ENCODE peak calls at places on chromosomes 11 and 22, in ten cellular contexts. J is substantia nigra, N is A549, Q is AG04450, M is PC-3, E is RWPE1, F is transverse colon, P is pancreas, Z is OCI-LY7, X is adrenal gland. U is an unnamed sample.

GRCh38 chr11:2524446-2525165 is 79.8 kb downstream of the KCNQ1 start:
- DNase-seq in X (no peak), Z (no peak), F (peak; percentile 8), J (no peak), M (no peak), P (peak; percentile 9), Q (no peak), N (no peak), E (no peak), U (no peak)

GRCh38 chr11:27913650-27914049 is 194.3 kb downstream of the KIF18A start:
- DNase-seq in N (peak; percentile 8), Q (no peak), F (no peak), J (no peak), M (peak; percentile 23), E (no peak), P (no peak), Z (no peak), X (no peak), U (no peak)

GRCh38 chr11:12090761-12091261 is 19.6 kb upstream of the MICAL2 start:
- DNase-seq in F (peak; percentile 89), X (no peak), Q (no peak), J (no peak), N (peak; percentile 46), Z (no peak), M (peak; percentile 93), E (peak; percentile 92), P (no peak), U (peak; percentile 96)

GRCh38 chr22:40183029-40183581 is 5.4 kb downstream of the TNRC6B start:
- DNase-seq in Z (no peak), J (no peak), M (peak; percentile 57), X (no peak), Q (no peak), N (no peak), E (no peak), F (peak; percentile 33), P (no peak), U (no peak)

GRCh38 chr22:45496451-45496941 is 6.2 kb upstream of the FBLN1 start:
- DNase-seq in E (no peak), N (no peak), Z (no peak), P (no peak), J (no peak), M (no peak), X (peak; percentile 69), F (no peak), Q (no peak), U (no peak)

GRCh38 chr11:64357904-64358535 is 942 bp upstream of the RPS6KA4 start:
- DNase-seq in N (peak; percentile 56), F (peak; percentile 32), Z (no peak), E (peak; percentile 93), Q (no peak), M (peak; percentile 81), P (no peak), X (no peak), J (no peak), U (no peak)

GRCh38 chr11:74388678-74389327 is 9.4 kb downstream of the PGM2L1 start:
- DNase-seq in Q (no peak), X (peak; percentile 79), P (peak; percentile 57), F (peak; percentile 58), J (peak; percentile 47), E (peak; percentile 36), N (peak; percentile 45), M (peak; percentile 87), Z (peak; percentile 63), U (no peak)

GRCh38 chr11:86116386-86116726 is 47.5 kb upstream of the PICALM start:
- DNase-seq in N (peak; percentile 52), J (no peak), F (no peak), X (no peak), P (peak; percentile 22), Z (no peak), Q (peak; percentile 81), M (peak; percentile 69), E (peak; percentile 64), U (peak; percentile 71)

DNA sequence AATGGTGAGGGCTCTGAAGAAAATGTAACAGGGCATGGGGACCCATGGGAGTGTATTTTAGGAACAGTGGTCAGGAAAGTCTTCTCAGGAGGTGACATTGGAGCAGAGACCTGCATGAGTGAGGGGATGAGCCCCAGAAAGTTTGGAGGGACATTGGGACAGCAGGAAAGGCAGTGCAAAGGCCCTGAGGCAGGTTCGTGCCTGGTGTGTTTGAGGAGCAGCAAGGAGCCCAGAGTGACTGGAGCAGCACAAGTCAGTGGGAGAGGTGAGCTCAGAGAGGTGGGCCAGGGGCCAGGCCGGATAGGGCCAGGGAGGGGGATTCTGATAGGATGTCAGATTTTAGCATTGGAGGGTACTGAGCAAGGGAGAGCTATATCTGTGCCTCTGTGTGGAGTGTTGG is 80.0 kb upstream of the CRYBB3 start:
- DNase-seq in M (no peak), Z (no peak), J (no peak), X (no peak), Q (no peak), P (no peak), E (no peak), N (no peak), F (no peak), U (no peak)
- H3K27ac ChIP-seq in M (peak overlapping the region; percentile 95), Z (no peak overlapping the region), J (no peak overlapping the region), X (peak overlapping the region; percentile 64), Q (no peak overlapping the region), P (peak overlapping the region; percentile 93), E (peak overlapping the region; percentile 74), N (peak overlapping the region; percentile 51), F (peak overlapping the region; percentile 81), U (peak overlapping the region; percentile 42)

GRCh38 chr11:68140496-68141246 is 19.5 kb upstream of the CHKA start:
- DNase-seq in N (no peak), J (peak; percentile 50), P (no peak), Z (no peak), Q (no peak), X (no peak), E (no peak), F (no peak), M (no peak), U (no peak)

GRCh38 chr11:68143310-68143689 is 22.1 kb upstream of the CHKA start:
- DNase-seq in E (no peak), P (no peak), J (no peak), N (no peak), F (no peak), Q (no peak), M (no peak), X (peak; percentile 60), Z (no peak), U (no peak)

GRCh38 chr11:68142028-68142412 is 20.8 kb upstream of the CHKA start:
- DNase-seq in M (peak; percentile 61), N (no peak), P (peak; percentile 78), J (peak; percentile 28), E (no peak), Z (no peak), F (no peak), Q (no peak), X (no peak), U (no peak)

GRCh38 chr11:68141247-68142027 is 20.2 kb upstream of the CHKA start:
- DNase-seq in P (no peak), E (no peak), Q (no peak), F (no peak), N (no peak), J (no peak), X (no peak), M (no peak), Z (no peak), U (no peak)

DNA sequence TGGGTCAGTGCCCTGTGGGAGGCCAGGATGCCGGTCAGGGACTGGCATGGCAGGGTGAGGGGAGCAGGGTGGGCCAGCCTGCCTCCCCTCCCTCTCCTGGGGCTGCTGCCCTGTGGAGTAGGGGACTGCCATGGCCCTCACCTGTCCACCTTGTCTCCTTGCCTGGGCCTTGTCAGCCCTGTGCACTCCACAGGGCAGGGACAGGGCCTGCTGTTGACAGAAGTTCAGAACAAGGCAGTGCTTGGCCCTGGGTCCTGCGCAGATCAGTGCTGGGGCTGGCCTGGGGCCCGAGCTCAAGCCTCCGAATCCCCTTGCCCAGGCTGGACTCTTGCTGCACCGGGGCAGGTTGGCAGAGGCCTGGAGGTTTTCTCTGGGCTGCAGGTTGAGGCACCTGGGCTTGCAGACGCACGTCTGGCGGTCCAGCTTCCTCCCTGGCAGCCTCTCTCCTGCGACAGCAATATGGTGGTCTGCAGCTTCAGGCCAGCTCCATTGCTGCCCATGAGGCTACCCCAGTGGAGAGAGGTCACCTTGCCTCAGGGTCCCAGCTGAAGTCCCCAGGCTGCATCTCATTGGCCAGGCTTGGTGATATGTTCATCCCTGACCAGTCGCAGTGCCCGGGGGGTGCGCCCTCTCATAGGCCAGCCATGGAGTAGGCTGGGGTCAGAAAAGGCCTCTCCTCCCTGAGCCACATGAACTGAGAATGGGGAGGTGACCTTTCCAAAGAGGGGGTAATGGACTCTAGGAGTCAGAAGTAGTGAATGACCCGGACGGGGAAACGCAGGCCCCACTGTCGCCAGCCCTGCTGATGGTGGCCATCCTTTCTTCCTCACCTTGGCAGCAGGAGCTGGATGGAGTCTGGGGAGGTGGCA is 21.5 kb upstream of the CHKA start:
- DNase-seq in Q (no peak), J (no peak), F (no peak), E (no peak), Z (no peak), P (no peak), X (peak; percentile 45), N (no peak), M (no peak), U (no peak)
- H3K27ac ChIP-seq in Q (no peak overlapping the region), J (no peak overlapping the region), F (no peak overlapping the region), E (no peak overlapping the region), Z (no peak overlapping the region), P (peak overlapping the region; percentile 90), X (no peak overlapping the region), N (peak overlapping the region; percentile 38), M (no peak overlapping the region), U (peak overlapping the region; percentile 14)

GRCh38 chr11:121445071-121445768 is 6.9 kb upstream of the SORL1 start:
- DNase-seq in N (no peak), Q (no peak), E (no peak), Z (peak; percentile 67), J (no peak), X (no peak), M (no peak), P (no peak), F (peak; percentile 29), U (no peak)
- H3K27ac ChIP-seq in N (no peak overlapping the region), Q (no peak overlapping the region), E (no peak overlapping the region), Z (peak overlapping the region; percentile 97), J (no peak overlapping the region), X (no peak overlapping the region), M (no peak overlapping the region), P (no peak overlapping the region), F (peak overlapping the region; percentile 62), U (no peak overlapping the region)

GRCh38 chr22:36363378-36363931 is 24.3 kb downstream of the MYH9 start:
- DNase-seq in J (no peak), X (no peak), N (no peak), E (no peak), F (no peak), Z (no peak), P (no peak), Q (no peak), M (peak; percentile 53), U (no peak)

GRCh38 chr22:36360871-36361383 is 26.8 kb downstream of the MYH9 start:
- DNase-seq in P (no peak), E (no peak), F (no peak), Q (peak; percentile 57), X (no peak), Z (no peak), M (no peak), N (no peak), J (no peak), U (no peak)

GRCh38 chr22:36364255-36365019 is 23.3 kb downstream of the MYH9 start:
- DNase-seq in M (no peak), E (no peak), P (no peak), X (no peak), F (no peak), Q (no peak), N (no peak), Z (no peak), J (no peak), U (no peak)

GRCh38 chr22:36362077-36362476 is 25.7 kb downstream of the MYH9 start:
- DNase-seq in M (no peak), Q (no peak), J (no peak), F (no peak), Z (no peak), P (no peak), E (no peak), X (no peak), N (no peak), U (no peak)

GRCh38 chr22:36362819-36363377 is 24.9 kb downstream of the MYH9 start:
- DNase-seq in F (no peak), P (no peak), Q (no peak), M (peak; percentile 43), N (no peak), E (no peak), X (no peak), Z (no peak), J (no peak), U (no peak)
- H3K27ac ChIP-seq in F (peak overlapping the region; percentile 98), P (peak overlapping the region; percentile 75), Q (peak overlapping the region; percentile 87), M (peak overlapping the region; percentile 75), N (peak overlapping the region; percentile 83), E (peak overlapping the region; percentile 89), X (peak overlapping the region; percentile 51), Z (no peak overlapping the region), J (peak overlapping the region; percentile 35), U (peak overlapping the region; percentile 99)